ENCODE peak calls at places on chromosomes 13 and 19, in nine cellular contexts. One of them, this sample, is unnamed.

GRCh38 chr19:35225951-35226350 is 2.6 kb downstream of the FAM187B start:
- DNase-seq in progenitor cell of endocrine pancreas: no peak
- DNase-seq in MM.1S: no peak
- DNase-seq in body of pancreas: no peak
- DNase-seq in suprapubic skin: no peak
- DNase-seq in upper lobe of right lung: peak
- DNase-seq in psoas muscle: no peak
- DNase-seq in DND-41: no peak
- DNase-seq in heart left ventricle: no peak
- DNase-seq in this sample: no peak

GRCh38 chr13:51178456-51179074 is 43.6 kb upstream of the FAM124A start:
- DNase-seq in progenitor cell of endocrine pancreas: no peak
- DNase-seq in body of pancreas: no peak
- DNase-seq in psoas muscle: no peak
- DNase-seq in MM.1S: no peak
- DNase-seq in upper lobe of right lung: no peak
- DNase-seq in suprapubic skin: no peak
- DNase-seq in heart left ventricle: no peak
- DNase-seq in DND-41: no peak
- DNase-seq in this sample: no peak

GRCh38 chr19:41701401-41702075 is 6.9 kb upstream of the CEACAM5 start:
- DNase-seq in suprapubic skin: no peak
- DNase-seq in heart left ventricle: no peak
- DNase-seq in upper lobe of right lung: peak
- DNase-seq in body of pancreas: peak
- DNase-seq in progenitor cell of endocrine pancreas: no peak
- DNase-seq in DND-41: no peak
- DNase-seq in psoas muscle: no peak
- DNase-seq in MM.1S: no peak
- DNase-seq in this sample: peak

GRCh38 chr13:75829874-75830273 is 193.7 kb downstream of the LMO7 start:
- DNase-seq in progenitor cell of endocrine pancreas: no peak
- DNase-seq in heart left ventricle: no peak
- DNase-seq in psoas muscle: no peak
- DNase-seq in body of pancreas: no peak
- DNase-seq in suprapubic skin: no peak
- DNase-seq in DND-41: no peak
- DNase-seq in MM.1S: no peak
- DNase-seq in upper lobe of right lung: no peak
- DNase-seq in this sample: no peak

GRCh38 chr13:51270606-51271005 is 48.4 kb downstream of the FAM124A start:
- DNase-seq in heart left ventricle: no peak
- DNase-seq in psoas muscle: no peak
- DNase-seq in upper lobe of right lung: no peak
- DNase-seq in suprapubic skin: no peak
- DNase-seq in progenitor cell of endocrine pancreas: no peak
- DNase-seq in DND-41: no peak
- DNase-seq in MM.1S: no peak
- DNase-seq in body of pancreas: no peak
- DNase-seq in this sample: no peak

GRCh38 chr13:36685912-36686311 is 12.1 kb downstream of the SERTM1 start:
- DNase-seq in progenitor cell of endocrine pancreas: no peak
- DNase-seq in body of pancreas: no peak
- DNase-seq in DND-41: no peak
- DNase-seq in suprapubic skin: no peak
- DNase-seq in heart left ventricle: no peak
- DNase-seq in MM.1S: no peak
- DNase-seq in psoas muscle: no peak
- DNase-seq in upper lobe of right lung: no peak
- DNase-seq in this sample: no peak

GRCh38 chr13:46595136-46595917 is 42.4 kb downstream of the LRCH1 start:
- DNase-seq in upper lobe of right lung: no peak
- DNase-seq in heart left ventricle: no peak
- DNase-seq in suprapubic skin: no peak
- DNase-seq in DND-41: no peak
- DNase-seq in MM.1S: no peak
- DNase-seq in psoas muscle: no peak
- DNase-seq in progenitor cell of endocrine pancreas: no peak
- DNase-seq in body of pancreas: no peak
- DNase-seq in this sample: no peak

GRCh38 chr19:13064092-13064489 is 38.6 kb downstream of the LYL1 start:
- DNase-seq in psoas muscle: peak
- DNase-seq in upper lobe of right lung: no peak
- DNase-seq in progenitor cell of endocrine pancreas: no peak
- DNase-seq in body of pancreas: no peak
- DNase-seq in heart left ventricle: peak
- DNase-seq in DND-41: no peak
- DNase-seq in MM.1S: no peak
- DNase-seq in suprapubic skin: no peak
- DNase-seq in this sample: no peak

GRCh38 chr19:38144667-38145066 is 79.4 kb downstream of the DPF1 start:
- DNase-seq in suprapubic skin: no peak
- DNase-seq in psoas muscle: no peak
- DNase-seq in DND-41: no peak
- DNase-seq in heart left ventricle: no peak
- DNase-seq in progenitor cell of endocrine pancreas: no peak
- DNase-seq in upper lobe of right lung: no peak
- DNase-seq in body of pancreas: no peak
- DNase-seq in MM.1S: no peak
- DNase-seq in this sample: no peak

GRCh38 chr19:38142176-38143035 is 81.6 kb downstream of the DPF1 start:
- DNase-seq in heart left ventricle: peak
- DNase-seq in progenitor cell of endocrine pancreas: peak
- DNase-seq in DND-41: peak
- DNase-seq in upper lobe of right lung: no peak
- DNase-seq in body of pancreas: peak
- DNase-seq in suprapubic skin: no peak
- DNase-seq in MM.1S: no peak
- DNase-seq in psoas muscle: peak
- DNase-seq in this sample: peak

GRCh38 chr19:38141108-38141507 is 82.9 kb downstream of the DPF1 start:
- DNase-seq in upper lobe of right lung: no peak
- DNase-seq in DND-41: no peak
- DNase-seq in MM.1S: no peak
- DNase-seq in body of pancreas: no peak
- DNase-seq in progenitor cell of endocrine pancreas: no peak
- DNase-seq in psoas muscle: no peak
- DNase-seq in suprapubic skin: no peak
- DNase-seq in heart left ventricle: no peak
- DNase-seq in this sample: no peak

GRCh38 chr19:38145627-38146026 is 78.4 kb downstream of the DPF1 start:
- DNase-seq in DND-41: no peak
- DNase-seq in MM.1S: no peak
- DNase-seq in suprapubic skin: no peak
- DNase-seq in progenitor cell of endocrine pancreas: no peak
- DNase-seq in body of pancreas: no peak
- DNase-seq in heart left ventricle: no peak
- DNase-seq in psoas muscle: no peak
- DNase-seq in upper lobe of right lung: no peak
- DNase-seq in this sample: no peak

DNA sequence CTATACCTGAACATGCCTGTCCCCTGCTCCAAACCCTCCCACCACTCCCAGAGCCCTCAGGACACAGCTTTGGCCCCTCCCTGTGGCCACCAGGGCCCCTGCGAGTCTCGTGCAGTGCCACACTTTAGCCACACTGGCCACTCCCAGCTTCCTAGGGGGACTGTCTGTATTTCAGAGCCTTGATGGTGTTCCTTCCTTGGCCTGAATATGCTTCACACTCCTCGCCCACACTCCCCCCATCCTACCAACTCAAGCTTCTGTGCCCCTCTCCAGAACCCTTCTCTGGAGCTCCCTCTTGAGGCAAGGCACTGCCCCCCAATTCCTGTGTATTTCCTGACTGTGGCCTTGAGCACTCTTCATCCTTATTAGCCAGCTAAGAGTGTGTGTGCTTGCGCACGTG is 80.2 kb downstream of the DPF1 start:
- DNase-seq in DND-41: no peak
- DNase-seq in body of pancreas: no peak
- DNase-seq in suprapubic skin: no peak
- DNase-seq in psoas muscle: no peak
- DNase-seq in upper lobe of right lung: no peak
- DNase-seq in heart left ventricle: no peak
- DNase-seq in MM.1S: no peak
- DNase-seq in progenitor cell of endocrine pancreas: no peak
- DNase-seq in this sample: no peak
- TF ChIP-seq CTCF in DND-41: peak
- TF ChIP-seq CTCF in body of pancreas: no peak
- TF ChIP-seq CTCF in suprapubic skin: no peak
- TF ChIP-seq CTCF in psoas muscle: no peak
- TF ChIP-seq CTCF in upper lobe of right lung: no peak
- TF ChIP-seq CTCF in heart left ventricle: no peak
- TF ChIP-seq CTCF in MM.1S: peak
- TF ChIP-seq CTCF in progenitor cell of endocrine pancreas: no peak
- TF ChIP-seq CTCF in this sample: no peak

DNA sequence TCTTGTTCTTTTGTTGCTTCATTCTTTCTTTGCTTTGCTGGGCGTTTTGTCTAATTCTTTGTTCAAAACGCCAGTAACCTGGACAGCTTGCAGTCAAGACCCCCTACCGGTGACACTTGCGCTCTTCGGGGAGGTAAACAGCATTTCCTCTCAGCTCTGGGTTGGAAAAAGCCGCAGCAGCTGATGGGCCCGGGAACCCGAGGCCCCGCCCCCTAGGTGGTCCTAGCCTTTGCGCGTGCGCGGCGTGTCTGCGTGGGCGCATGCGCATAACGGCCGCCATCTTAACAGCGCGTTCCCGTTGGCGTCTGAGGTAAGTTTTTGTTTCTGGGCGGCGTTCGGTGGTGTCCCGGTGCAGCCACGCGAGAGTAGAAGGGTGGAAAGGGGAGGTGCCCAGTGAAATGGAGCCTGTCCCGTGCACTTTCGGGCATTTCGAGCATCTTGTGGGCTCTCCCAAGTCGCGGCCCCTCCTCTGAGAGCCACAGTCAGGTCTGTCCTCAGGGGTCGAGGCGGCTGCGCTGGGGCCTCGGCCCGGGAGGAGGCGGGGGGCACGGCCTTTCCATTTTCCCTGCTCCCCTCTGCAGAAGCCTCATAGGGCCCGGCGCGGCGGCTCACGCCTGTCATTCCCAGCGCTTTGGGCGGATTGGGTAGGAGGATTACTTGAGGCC is at the start of gene ZNF559:
- DNase-seq in MM.1S: peak
- DNase-seq in suprapubic skin: peak
- DNase-seq in body of pancreas: peak
- DNase-seq in upper lobe of right lung: peak
- DNase-seq in heart left ventricle: peak
- DNase-seq in progenitor cell of endocrine pancreas: peak
- DNase-seq in psoas muscle: peak
- DNase-seq in DND-41: peak
- DNase-seq in this sample: peak
- TF ChIP-seq CTCF in MM.1S: peak
- TF ChIP-seq CTCF in suprapubic skin: no peak
- TF ChIP-seq CTCF in body of pancreas: no peak
- TF ChIP-seq CTCF in upper lobe of right lung: peak
- TF ChIP-seq CTCF in heart left ventricle: peak
- TF ChIP-seq CTCF in progenitor cell of endocrine pancreas: peak
- TF ChIP-seq CTCF in psoas muscle: no peak
- TF ChIP-seq CTCF in DND-41: peak
- TF ChIP-seq CTCF in this sample: peak

GRCh38 chr13:20297181-20297580 is 65.1 kb upstream of the GJB6 start:
- DNase-seq in suprapubic skin: no peak
- DNase-seq in psoas muscle: no peak
- DNase-seq in body of pancreas: no peak
- DNase-seq in progenitor cell of endocrine pancreas: no peak
- DNase-seq in DND-41: no peak
- DNase-seq in heart left ventricle: no peak
- DNase-seq in MM.1S: no peak
- DNase-seq in upper lobe of right lung: no peak
- DNase-seq in this sample: no peak

GRCh38 chr13:20291037-20291436 is 58.9 kb upstream of the GJB6 start:
- DNase-seq in upper lobe of right lung: no peak
- DNase-seq in progenitor cell of endocrine pancreas: no peak
- DNase-seq in body of pancreas: no peak
- DNase-seq in MM.1S: peak
- DNase-seq in suprapubic skin: no peak
- DNase-seq in DND-41: peak
- DNase-seq in heart left ventricle: no peak
- DNase-seq in psoas muscle: no peak
- DNase-seq in this sample: no peak

GRCh38 chr13:20291675-20292074 is 59.6 kb upstream of the GJB6 start:
- DNase-seq in upper lobe of right lung: no peak
- DNase-seq in heart left ventricle: no peak
- DNase-seq in psoas muscle: no peak
- DNase-seq in suprapubic skin: no peak
- DNase-seq in DND-41: no peak
- DNase-seq in body of pancreas: no peak
- DNase-seq in progenitor cell of endocrine pancreas: no peak
- DNase-seq in MM.1S: no peak
- DNase-seq in this sample: no peak

GRCh38 chr13:20295956-20296355 is 63.8 kb upstream of the GJB6 start:
- DNase-seq in DND-41: no peak
- DNase-seq in suprapubic skin: no peak
- DNase-seq in body of pancreas: no peak
- DNase-seq in upper lobe of right lung: no peak
- DNase-seq in psoas muscle: no peak
- DNase-seq in MM.1S: no peak
- DNase-seq in heart left ventricle: no peak
- DNase-seq in progenitor cell of endocrine pancreas: no peak
- DNase-seq in this sample: no peak

GRCh38 chr13:20294497-20294896 is 62.4 kb upstream of the GJB6 start:
- DNase-seq in body of pancreas: no peak
- DNase-seq in MM.1S: no peak
- DNase-seq in upper lobe of right lung: no peak
- DNase-seq in progenitor cell of endocrine pancreas: no peak
- DNase-seq in heart left ventricle: no peak
- DNase-seq in psoas muscle: no peak
- DNase-seq in DND-41: no peak
- DNase-seq in suprapubic skin: no peak
- DNase-seq in this sample: no peak
- TF ChIP-seq CTCF in body of pancreas: no peak
- TF ChIP-seq CTCF in MM.1S: no peak
- TF ChIP-seq CTCF in upper lobe of right lung: no peak
- TF ChIP-seq CTCF in progenitor cell of endocrine pancreas: peak
- TF ChIP-seq CTCF in heart left ventricle: no peak
- TF ChIP-seq CTCF in psoas muscle: no peak
- TF ChIP-seq CTCF in DND-41: peak
- TF ChIP-seq CTCF in suprapubic skin: no peak
- TF ChIP-seq CTCF in this sample: peak

GRCh38 chr13:24863748-24864540 is 100.0 kb downstream of the RNF17 start:
- DNase-seq in progenitor cell of endocrine pancreas: no peak
- DNase-seq in heart left ventricle: no peak
- DNase-seq in body of pancreas: no peak
- DNase-seq in DND-41: no peak
- DNase-seq in suprapubic skin: no peak
- DNase-seq in MM.1S: peak
- DNase-seq in psoas muscle: no peak
- DNase-seq in upper lobe of right lung: no peak
- DNase-seq in this sample: no peak

GRCh38 chr13:24861617-24862362 is 97.8 kb downstream of the RNF17 start:
- DNase-seq in progenitor cell of endocrine pancreas: no peak
- DNase-seq in DND-41: no peak
- DNase-seq in MM.1S: no peak
- DNase-seq in suprapubic skin: no peak
- DNase-seq in body of pancreas: no peak
- DNase-seq in psoas muscle: no peak
- DNase-seq in heart left ventricle: no peak
- DNase-seq in upper lobe of right lung: no peak
- DNase-seq in this sample: no peak

GRCh38 chr13:24866488-24866887 is 102.5 kb downstream of the RNF17 start:
- DNase-seq in upper lobe of right lung: no peak
- DNase-seq in body of pancreas: no peak
- DNase-seq in psoas muscle: no peak
- DNase-seq in heart left ventricle: no peak
- DNase-seq in suprapubic skin: no peak
- DNase-seq in MM.1S: no peak
- DNase-seq in DND-41: no peak
- DNase-seq in progenitor cell of endocrine pancreas: no peak
- DNase-seq in this sample: no peak

GRCh38 chr13:24864579-24864978 is 100.6 kb downstream of the RNF17 start:
- DNase-seq in progenitor cell of endocrine pancreas: no peak
- DNase-seq in body of pancreas: no peak
- DNase-seq in heart left ventricle: no peak
- DNase-seq in psoas muscle: no peak
- DNase-seq in MM.1S: no peak
- DNase-seq in DND-41: no peak
- DNase-seq in suprapubic skin: no peak
- DNase-seq in upper lobe of right lung: no peak
- DNase-seq in this sample: no peak

GRCh38 chr13:24865158-24865557 is 101.2 kb downstream of the RNF17 start:
- DNase-seq in DND-41: no peak
- DNase-seq in upper lobe of right lung: no peak
- DNase-seq in progenitor cell of endocrine pancreas: no peak
- DNase-seq in body of pancreas: no peak
- DNase-seq in heart left ventricle: no peak
- DNase-seq in suprapubic skin: no peak
- DNase-seq in psoas muscle: no peak
- DNase-seq in MM.1S: no peak
- DNase-seq in this sample: no peak
- TF ChIP-seq CTCF in DND-41: no peak
- TF ChIP-seq CTCF in upper lobe of right lung: no peak
- TF ChIP-seq CTCF in progenitor cell of endocrine pancreas: no peak
- TF ChIP-seq CTCF in body of pancreas: no peak
- TF ChIP-seq CTCF in heart left ventricle: no peak
- TF ChIP-seq CTCF in suprapubic skin: no peak
- TF ChIP-seq CTCF in psoas muscle: no peak
- TF ChIP-seq CTCF in MM.1S: no peak
- TF ChIP-seq CTCF in this sample: no peak